ENCODE peak calls at places on chromosomes 1 and 21, in four cellular contexts. A is GM12878, K is HepG2, M is K562. G is an unnamed sample.

GRCh38 chr1:5839811-5840550 is 152.2 kb downstream of the NPHP4 start:
- DNase-seq in M (no peak), A (no peak), K (no peak), G (no peak)

GRCh38 chr1:184299076-184299790 is 87.6 kb upstream of the C1orf21 start:
- DNase-seq in M (no peak), A (no peak), K (no peak), G (no peak)

GRCh38 chr1:53637726-53638640 is 101.0 kb downstream of the GLIS1 start:
- DNase-seq in M (no peak), A (no peak), K (no peak), G (no peak)

GRCh38 chr21:43721939-43722338 is 3.0 kb downstream of the PDXK start:
- DNase-seq in A (no peak), M (no peak), K (no peak), G (no peak)

GRCh38 chr1:154624756-154625643 is 17.0 kb upstream of the ADAR start:
- DNase-seq in K (no peak), M (no peak), A (no peak), G (no peak)

GRCh38 chr1:151705739-151706463 is 10.7 kb downstream of the CELF3 start:
- DNase-seq in K (no peak), M (peak), A (no peak), G (no peak)

GRCh38 chr1:226738995-226739695 is at the start of gene ITPKB:
- DNase-seq in A (no peak), K (no peak), M (no peak), G (no peak)

GRCh38 chr1:151936653-151937052 is 27.3 kb upstream of the THEM4 start:
- DNase-seq in M (no peak), K (peak), A (no peak), G (no peak)

GRCh38 chr1:198612471-198613265 is 26.2 kb upstream of the PTPRC start:
- DNase-seq in A (no peak), M (no peak), K (no peak), G (no peak)

GRCh38 chr1:11026903-11027302 is 14.4 kb downstream of the TARDBP start:
- DNase-seq in A (no peak), K (no peak), M (no peak), G (no peak)

GRCh38 chr1:42931911-42932422 is 26.7 kb downstream of the SLC2A1 start:
- DNase-seq in A (peak), K (no peak), M (peak), G (no peak)

GRCh38 chr1:119882172-119883029 is 13.9 kb downstream of the ADAM30 start:
- DNase-seq in M (no peak), A (no peak), K (no peak), G (no peak)

GRCh38 chr1:226487921-226488320 is 60.6 kb upstream of the STUM start:
- DNase-seq in K (no peak), M (no peak), A (no peak), G (no peak)

GRCh38 chr1:110634455-110635281 is 28.5 kb upstream of the KCNA2 start:
- DNase-seq in A (peak), K (no peak), M (no peak), G (no peak)

GRCh38 chr21:38139380-38140168 is 117.2 kb upstream of the KCNJ15 start:
- DNase-seq in M (no peak), K (peak), A (no peak), G (no peak)

GRCh38 chr1:58290685-58291372 is 255.7 kb downstream of the OMA1 start:
- DNase-seq in K (no peak), A (no peak), M (no peak), G (peak)

GRCh38 chr1:48017716-48018115 is 20.5 kb upstream of the TRABD2B start:
- DNase-seq in M (no peak), K (no peak), A (no peak), G (no peak)

GRCh38 chr1:210363119-210363518 is 34.4 kb downstream of the HHAT start:
- DNase-seq in M (no peak), A (no peak), K (no peak), G (no peak)

GRCh38 chr1:59443355-59443754 is 146.5 kb downstream of the FGGY start:
- DNase-seq in A (no peak), M (no peak), K (no peak), G (no peak)

GRCh38 chr1:61083014-61083798 is 845 bp downstream of the NFIA start:
- DNase-seq in M (peak), A (no peak), K (no peak), G (peak)

GRCh38 chr21:26849428-26850115 is 4.4 kb upstream of the ADAMTS1 start:
- DNase-seq in A (no peak), M (peak), K (peak), G (no peak)

GRCh38 chr1:34694383-34694782 is 60.5 kb upstream of the GJB5 start:
- DNase-seq in A (no peak), K (no peak), M (no peak), G (no peak)

GRCh38 chr1:89065077-89065868 is at the start of gene GBP1:
- DNase-seq in M (no peak), K (peak), A (no peak), G (no peak)

GRCh38 chr1:156509424-156510035 is 9.0 kb upstream of the MEF2D start:
- DNase-seq in M (no peak), A (no peak), K (no peak), G (no peak)

GRCh38 chr1:73537400-73537799 is 660.6 kb downstream of the LRRIQ3 start:
- DNase-seq in M (no peak), K (no peak), A (no peak), G (peak)

GRCh38 chr1:226829105-226829504 is 41.3 kb upstream of the PSEN2 start:
- DNase-seq in A (no peak), K (no peak), M (no peak), G (no peak)

GRCh38 chr1:14945132-14946010 is 208.2 kb upstream of the TMEM51 start:
- DNase-seq in A (no peak), K (no peak), M (no peak), G (peak)

GRCh38 chr1:207243756-207244408 is 77.6 kb upstream of the CD55 start:
- DNase-seq in K (no peak), A (no peak), M (no peak), G (no peak)

GRCh38 chr1:57824535-57824934 is 400.7 kb upstream of the DAB1 start:
- DNase-seq in K (no peak), A (no peak), M (no peak), G (no peak)

DNA sequence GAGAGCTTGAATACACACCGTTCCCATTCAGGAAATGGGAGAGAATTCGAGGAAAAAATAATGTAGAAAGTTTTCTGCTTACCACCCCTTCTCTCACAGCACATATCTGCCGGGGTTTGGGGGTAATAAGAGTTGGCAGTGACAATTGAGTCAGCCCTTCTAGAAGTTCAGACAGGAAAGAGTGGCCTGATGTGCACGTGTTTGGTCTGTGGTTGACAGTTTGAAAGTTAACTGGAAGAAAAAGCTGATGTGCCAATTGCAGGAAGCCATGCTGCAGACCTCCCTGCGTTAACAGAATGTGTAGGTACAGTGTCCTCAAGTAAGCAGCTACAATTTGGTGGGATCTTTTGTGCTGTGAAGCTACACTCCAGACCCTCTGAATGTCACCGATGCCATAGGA is 50.9 kb downstream of the DHX9 start:
- DNase-seq in M (peak), A (no peak), K (no peak), G (no peak)
- TF ChIP-seq ATF2 in M (no peak), A (peak), K (no peak), G (no peak)

GRCh38 chr1:182633657-182634281 is 29.6 kb upstream of the RGS16 start:
- DNase-seq in M (no peak), A (no peak), K (no peak), G (peak)
- TF ChIP-seq NR2C2 in M (no peak), A (no peak), K (no peak), G (no peak)

GRCh38 chr21:14987370-14988170 is 77.2 kb downstream of the NRIP1 start:
- DNase-seq in A (no peak), K (no peak), M (no peak), G (no peak)
- TF ChIP-seq ATF2 in A (no peak), K (no peak), M (no peak), G (no peak)

DNA sequence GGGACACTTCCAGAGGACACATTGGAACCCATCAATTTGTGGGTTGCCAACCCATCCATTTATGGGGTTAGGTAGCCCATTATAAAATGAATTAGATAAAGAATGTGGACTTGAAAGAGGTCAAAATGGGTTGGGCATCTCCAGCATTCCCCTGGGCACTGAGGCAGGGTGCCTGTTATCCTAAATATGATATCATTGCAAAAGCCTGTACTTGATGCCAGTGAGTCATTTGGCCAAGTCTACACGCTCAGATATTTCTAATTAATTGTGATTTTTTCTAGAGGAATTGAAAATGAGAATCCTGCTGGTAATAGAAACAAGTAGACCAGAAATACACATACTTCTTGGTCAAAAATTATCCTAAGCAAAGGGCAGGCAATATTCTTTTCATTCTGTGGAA is 21.9 kb upstream of the NBL1 start:
- DNase-seq in A (no peak), M (no peak), K (no peak), G (no peak)
- TF ChIP-seq NR2C2 in A (no peak), M (no peak), K (no peak), G (no peak)

DNA sequence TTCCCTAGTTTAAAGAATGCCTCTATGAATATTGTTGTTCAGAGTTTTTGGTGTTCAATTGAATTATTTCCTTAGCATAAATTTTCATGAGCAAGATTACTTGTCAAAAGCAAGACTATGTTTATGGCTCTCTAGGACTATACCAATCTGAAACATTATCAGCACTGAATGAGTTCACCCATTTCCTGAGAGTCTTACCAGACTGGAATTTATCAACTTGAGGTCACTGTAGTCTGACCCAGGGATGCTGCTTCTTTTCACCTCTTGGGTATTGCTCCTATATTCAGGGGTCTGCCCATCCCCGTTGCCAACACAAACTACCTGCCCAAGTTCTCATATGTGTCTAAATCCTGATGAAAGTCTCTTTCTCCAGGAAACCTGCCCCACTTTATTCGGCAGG is 42.6 kb downstream of the OPTC start:
- DNase-seq in M (no peak), K (no peak), A (no peak), G (no peak)
- TF ChIP-seq ATF2 in M (no peak), K (no peak), A (no peak), G (no peak)

GRCh38 chr21:33859373-33860102 is 56.1 kb downstream of the ATP5PO start:
- DNase-seq in A (no peak), M (no peak), K (no peak), G (no peak)

GRCh38 chr21:33856893-33857527 is 58.6 kb downstream of the ATP5PO start:
- DNase-seq in A (no peak), M (no peak), K (peak), G (no peak)

GRCh38 chr21:33858672-33859372 is 56.8 kb downstream of the ATP5PO start:
- DNase-seq in M (no peak), K (no peak), A (no peak), G (no peak)

GRCh38 chr21:33860332-33860879 is 55.2 kb downstream of the ATP5PO start:
- DNase-seq in M (no peak), K (no peak), A (no peak), G (no peak)

GRCh38 chr21:33857846-33858671 is 57.5 kb downstream of the ATP5PO start:
- DNase-seq in M (no peak), A (no peak), K (no peak), G (peak)
- TF ChIP-seq NR2C2 in M (no peak), A (no peak), K (no peak), G (no peak)

GRCh38 chr1:243973169-243973568 is 77.9 kb upstream of the ZBTB18 start:
- DNase-seq in M (no peak), A (no peak), K (no peak), G (no peak)

GRCh38 chr1:243977104-243977503 is 74.0 kb upstream of the ZBTB18 start:
- DNase-seq in K (no peak), A (no peak), M (no peak), G (no peak)

GRCh38 chr1:243970077-243970476 is 81.0 kb upstream of the ZBTB18 start:
- DNase-seq in K (no peak), M (no peak), A (no peak), G (no peak)

GRCh38 chr1:243979396-243979795 is 71.7 kb upstream of the ZBTB18 start:
- DNase-seq in A (no peak), M (no peak), K (no peak), G (no peak)

DNA sequence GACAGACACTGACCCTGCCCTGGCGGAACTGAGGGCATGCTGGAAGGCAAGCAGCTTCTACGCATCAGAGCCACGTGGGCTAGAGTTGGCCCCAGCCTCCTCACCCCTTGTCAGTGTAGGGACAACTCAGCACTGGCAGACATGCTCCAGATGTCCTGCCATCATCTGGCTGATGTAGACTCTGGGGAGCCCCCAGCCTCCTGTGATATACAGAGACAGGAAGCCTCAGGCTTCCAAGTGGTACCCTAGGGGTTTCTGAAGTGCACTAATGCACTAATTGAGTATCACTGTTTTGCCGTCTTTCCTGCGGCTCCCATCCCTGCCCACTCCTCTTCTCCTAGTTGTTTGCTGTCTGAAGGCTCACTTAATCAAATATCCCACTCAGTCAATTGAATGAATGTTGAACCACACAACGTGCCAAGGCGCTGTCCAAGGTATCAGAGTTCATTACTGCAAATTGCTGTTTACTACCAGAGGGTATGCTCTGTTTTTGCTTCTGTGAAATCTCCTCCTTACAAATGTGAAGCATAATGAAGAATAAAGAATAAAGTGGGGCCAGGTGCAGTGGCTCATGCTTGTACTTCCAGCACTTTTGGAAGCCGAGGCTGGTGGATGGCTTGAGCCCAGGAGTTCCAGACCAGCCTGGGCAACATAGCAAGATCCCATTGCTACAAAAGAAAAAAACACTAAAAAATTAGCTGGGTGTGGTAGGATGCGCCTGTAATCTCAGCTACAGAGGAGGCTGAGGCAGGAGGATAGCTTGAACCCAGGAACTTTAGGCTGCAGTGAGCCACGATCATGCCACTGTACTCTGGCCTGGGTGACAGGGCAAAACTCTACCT is 76.4 kb upstream of the ZBTB18 start:
- DNase-seq in M (no peak), K (no peak), A (no peak), G (no peak)
- TF ChIP-seq ATF2 in M (no peak), K (no peak), A (no peak), G (no peak)

GRCh38 chr1:3883194-3883920 is 16.7 kb downstream of the C1orf174 start:
- DNase-seq in K (no peak), A (no peak), M (no peak), G (no peak)
- TF ChIP-seq NR2C2 in K (no peak), A (no peak), M (no peak), G (no peak)

G was measured in WTC11.